ENCODE peak calls at places on chromosome 19, in eight cellular contexts. J is HFF-Myc; P is esophagus squamous epithelium; K is BJ; Y is CD8-positive, alpha-beta T cell; X is hepatocyte; U is A549; C is AG09309. V is an unnamed sample.
A peak's percentile ranks its signal among the peaks of the same experiment; 100 is the strongest.

GRCh38 chr19:5338661-5339469 is 1.7 kb downstream of the PTPRS start:
- DNase-seq in J (no peak), P (no peak), K (no peak), Y (no peak), X (peak; percentile 34), U (no peak), C (no peak), V (no peak)

GRCh38 chr19:2254052-2254872 is 2.0 kb downstream of the JSRP1 start:
- DNase-seq in J (no peak), P (no peak), K (no peak), Y (no peak), X (peak; percentile 81), U (no peak), C (no peak), V (no peak)

GRCh38 chr19:1945899-1946298 is 4.9 kb downstream of the CSNK1G2 start:
- DNase-seq in J (no peak), P (no peak), K (no peak), Y (peak; percentile 57), X (peak; percentile 53), U (peak; percentile 56), C (no peak), V (no peak)

GRCh38 chr19:1929051-1929742 is 11.8 kb upstream of the CSNK1G2 start:
- DNase-seq in J (no peak), P (no peak), K (peak; percentile 4), Y (peak; percentile 76), X (peak; percentile 91), U (peak; percentile 67), C (no peak), V (no peak)

GRCh38 chr19:12745166-12745897 is 6.3 kb upstream of the BEST2 start:
- DNase-seq in J (no peak), P (no peak), K (no peak), Y (no peak), X (no peak), U (no peak), C (no peak), V (no peak)

GRCh38 chr19:38120471-38121030 is 103.5 kb downstream of the DPF1 start:
- DNase-seq in J (no peak), P (no peak), K (no peak), Y (no peak), X (no peak), U (no peak), C (no peak), V (no peak)

GRCh38 chr19:11160119-11160768 is 4.7 kb upstream of the SPC24 start:
- DNase-seq in J (no peak), P (no peak), K (no peak), Y (no peak), X (no peak), U (no peak), C (no peak), V (no peak)

GRCh38 chr19:14473915-14474578 is 1.1 kb downstream of the PTGER1 start:
- DNase-seq in J (no peak), P (no peak), K (no peak), Y (no peak), X (peak; percentile 4), U (no peak), C (no peak), V (no peak)

GRCh38 chr19:5880604-5881078 is 10.3 kb upstream of the FUT5 start:
- DNase-seq in J (no peak), P (no peak), K (no peak), Y (no peak), X (peak; percentile 84), U (peak; percentile 63), C (no peak), V (peak; percentile 21)

GRCh38 chr19:58204566-58204965 is 21.7 kb downstream of the ZNF274 start:
- DNase-seq in J (no peak), P (no peak), K (no peak), Y (no peak), X (no peak), U (no peak), C (no peak), V (no peak)

GRCh38 chr19:5936308-5936980 is 22.4 kb downstream of the CAPS start:
- DNase-seq in J (no peak), P (no peak), K (no peak), Y (no peak), X (no peak), U (no peak), C (no peak), V (no peak)

GRCh38 chr19:5934002-5934401 is 19.9 kb downstream of the CAPS start:
- DNase-seq in J (no peak), P (no peak), K (no peak), Y (no peak), X (no peak), U (no peak), C (no peak), V (no peak)

GRCh38 chr19:13366529-13367143 is 139.6 kb downstream of the CACNA1A start:
- DNase-seq in J (peak; percentile 16), P (no peak), K (no peak), Y (no peak), X (no peak), U (peak; percentile 34), C (peak; percentile 1), V (no peak)

GRCh38 chr19:14023404-14024235 is 4.3 kb upstream of the RLN3 start:
- DNase-seq in J (no peak), P (no peak), K (no peak), Y (no peak), X (peak; percentile 72), U (peak; percentile 71), C (no peak), V (no peak)

GRCh38 chr19:24140099-24140498 is 53.1 kb downstream of the ZNF254 start:
- DNase-seq in J (peak; percentile 51), P (no peak), K (peak; percentile 22), Y (no peak), X (peak; percentile 45), U (peak; percentile 55), C (peak; percentile 31), V (peak; percentile 6)

GRCh38 chr19:54035215-54036178 is 28.2 kb downstream of the VSTM1 start:
- DNase-seq in J (peak; percentile 79), P (no peak), K (peak; percentile 78), Y (no peak), X (no peak), U (peak; percentile 52), C (peak; percentile 72), V (no peak)

GRCh38 chr19:32647361-32647760 is 27.6 kb downstream of the ANKRD27 start:
- DNase-seq in J (no peak), P (no peak), K (no peak), Y (no peak), X (no peak), U (no peak), C (no peak), V (no peak)

GRCh38 chr19:41870401-41870873 is 6.6 kb upstream of the CD79A start:
- DNase-seq in J (no peak), P (no peak), K (no peak), Y (no peak), X (peak; percentile 30), U (peak; percentile 65), C (no peak), V (no peak)

DNA sequence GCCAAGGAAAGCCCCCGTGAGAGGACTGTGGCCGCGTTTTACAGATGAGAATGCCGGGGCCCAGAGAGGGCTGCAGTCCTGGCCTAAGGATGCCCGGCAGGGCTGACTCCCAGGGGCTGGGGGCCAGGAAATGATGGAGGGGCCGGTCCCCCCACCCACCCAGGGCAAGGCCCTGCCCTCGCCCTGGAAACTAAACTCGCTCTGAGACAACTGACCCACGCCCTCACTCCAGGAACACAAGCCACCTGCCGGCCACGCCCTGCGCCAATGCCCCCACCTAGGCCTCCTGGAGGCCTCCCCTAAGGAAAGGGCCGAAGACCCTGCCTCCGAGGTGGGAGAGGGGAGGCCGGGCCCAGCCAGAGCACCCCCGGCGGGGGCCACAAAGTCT is 7.2 kb downstream of the ZBTB7A start:
- DNase-seq in J (no peak), P (no peak), K (no peak), Y (no peak), X (peak; percentile 51), U (no peak), C (no peak), V (no peak)
- H3K4me3 ChIP-seq in J (peak overlapping the region; percentile 33), P (peak overlapping the region; percentile 98), K (peak overlapping the region; percentile 4), Y (no peak overlapping the region), X (no peak overlapping the region), U (no peak overlapping the region), C (no peak overlapping the region), V (no peak overlapping the region)

GRCh38 chr19:17420267-17420924 is 549 bp downstream of the MVB12A start:
- DNase-seq in J (no peak), P (no peak), K (no peak), Y (no peak), X (peak; percentile 46), U (peak; percentile 46), C (no peak), V (no peak)
- TF ChIP-seq CTCF in J (peak; percentile 19), P (no peak), K (peak; percentile 24), Y (no peak), X (peak; percentile 23), U (no peak), C (no peak), V (no peak)

GRCh38 chr19:44284968-44285367 is 19.9 kb downstream of the ZNF235 start:
- DNase-seq in J (no peak), P (no peak), K (no peak), Y (no peak), X (no peak), U (no peak), C (no peak), V (no peak)
- H3K4me3 ChIP-seq in J (no peak overlapping the region), P (no peak overlapping the region), K (no peak overlapping the region), Y (no peak overlapping the region), X (no peak overlapping the region), U (no peak overlapping the region), C (no peak overlapping the region), V (no peak overlapping the region)

GRCh38 chr19:29612121-29612520 is 6.0 kb downstream of the POP4 start:
- DNase-seq in J (no peak), P (no peak), K (no peak), Y (no peak), X (no peak), U (no peak), C (no peak), V (no peak)

GRCh38 chr19:29610574-29611271 is 4.6 kb downstream of the POP4 start:
- DNase-seq in J (peak; percentile 49), P (peak; percentile 20), K (no peak), Y (peak; percentile 84), X (peak; percentile 89), U (peak; percentile 89), C (peak; percentile 47), V (peak; percentile 24)

GRCh38 chr19:29614046-29614445 is 8.0 kb downstream of the POP4 start:
- DNase-seq in J (no peak), P (no peak), K (no peak), Y (no peak), X (no peak), U (no peak), C (no peak), V (no peak)

GRCh38 chr19:29614780-29615179 is 8.7 kb downstream of the POP4 start:
- DNase-seq in J (no peak), P (no peak), K (no peak), Y (no peak), X (no peak), U (no peak), C (no peak), V (no peak)

GRCh38 chr19:29612801-29613595 is 6.9 kb downstream of the POP4 start:
- DNase-seq in J (no peak), P (no peak), K (no peak), Y (no peak), X (no peak), U (no peak), C (no peak), V (no peak)
- TF ChIP-seq CTCF in J (no peak), P (no peak), K (no peak), Y (no peak), X (no peak), U (no peak), C (no peak), V (no peak)

V was measured in retinal pigment epithelial cell.